ENCODE peak calls at places on chromosomes 3 and 15, in five cellular contexts. One of them, this sample, is unnamed. For H3K36me3, the result is how much of the 10 kb centered on the place peaks cover.

GRCh38 chr3:167913218-167913902 is 177.8 kb downstream of the SERPINI1 start:
- DNase-seq in heart left ventricle: no peak
- DNase-seq in pancreas: no peak
- DNase-seq in cardiac muscle cell: peak
- DNase-seq in heart right ventricle: no peak
- DNase-seq in this sample: no peak

GRCh38 chr3:66196633-66197032 is 24.2 kb upstream of the SLC25A26 start:
- DNase-seq in heart left ventricle: no peak
- DNase-seq in heart right ventricle: no peak
- DNase-seq in cardiac muscle cell: no peak
- DNase-seq in pancreas: no peak
- DNase-seq in this sample: no peak

GRCh38 chr3:135447478-135447877 is 518.0 kb upstream of the PPP2R3A start:
- DNase-seq in pancreas: no peak
- DNase-seq in heart left ventricle: no peak
- DNase-seq in cardiac muscle cell: no peak
- DNase-seq in heart right ventricle: no peak
- DNase-seq in this sample: no peak

GRCh38 chr15:28027714-28028076 is 71.4 kb downstream of the OCA2 start:
- DNase-seq in pancreas: no peak
- DNase-seq in heart right ventricle: no peak
- DNase-seq in heart left ventricle: no peak
- DNase-seq in cardiac muscle cell: no peak
- DNase-seq in this sample: no peak

GRCh38 chr3:36729204-36730056 is 34.9 kb downstream of the DCLK3 start:
- DNase-seq in heart right ventricle: no peak
- DNase-seq in pancreas: no peak
- DNase-seq in heart left ventricle: no peak
- DNase-seq in cardiac muscle cell: peak
- DNase-seq in this sample: no peak

GRCh38 chr15:57446393-57446792 is 70.1 kb downstream of the CGNL1 start:
- DNase-seq in heart right ventricle: no peak
- DNase-seq in heart left ventricle: no peak
- DNase-seq in pancreas: no peak
- DNase-seq in cardiac muscle cell: no peak
- DNase-seq in this sample: no peak

GRCh38 chr3:60182697-60183096 is 1068.6 kb downstream of the FHIT start:
- DNase-seq in cardiac muscle cell: no peak
- DNase-seq in heart left ventricle: no peak
- DNase-seq in heart right ventricle: no peak
- DNase-seq in pancreas: no peak
- DNase-seq in this sample: no peak

GRCh38 chr3:43948013-43948412 is 257.3 kb downstream of the ABHD5 start:
- DNase-seq in pancreas: no peak
- DNase-seq in heart left ventricle: no peak
- DNase-seq in heart right ventricle: no peak
- DNase-seq in cardiac muscle cell: no peak
- DNase-seq in this sample: no peak

GRCh38 chr15:50151468-50151867 is 30.5 kb upstream of the SLC27A2 start:
- DNase-seq in heart right ventricle: no peak
- DNase-seq in pancreas: no peak
- DNase-seq in cardiac muscle cell: no peak
- DNase-seq in heart left ventricle: no peak
- DNase-seq in this sample: no peak

GRCh38 chr3:108487439-108487838 is 23.0 kb downstream of the MYH15 start:
- DNase-seq in heart right ventricle: no peak
- DNase-seq in pancreas: no peak
- DNase-seq in heart left ventricle: no peak
- DNase-seq in cardiac muscle cell: no peak
- DNase-seq in this sample: no peak

GRCh38 chr3:43059456-43059855 is 46.4 kb downstream of the POMGNT2 start:
- DNase-seq in cardiac muscle cell: no peak
- DNase-seq in heart right ventricle: no peak
- DNase-seq in pancreas: no peak
- DNase-seq in heart left ventricle: no peak
- DNase-seq in this sample: no peak

GRCh38 chr3:123993818-123994217 is 1.9 kb upstream of the ROPN1 start:
- DNase-seq in heart right ventricle: no peak
- DNase-seq in pancreas: no peak
- DNase-seq in heart left ventricle: no peak
- DNase-seq in cardiac muscle cell: no peak
- DNase-seq in this sample: no peak

GRCh38 chr3:14278265-14278798 is 99.7 kb downstream of the LSM3 start:
- DNase-seq in cardiac muscle cell: no peak
- DNase-seq in heart right ventricle: no peak
- DNase-seq in pancreas: no peak
- DNase-seq in heart left ventricle: no peak
- DNase-seq in this sample: no peak

GRCh38 chr3:58434990-58435389 is 1.4 kb upstream of the PDHB start:
- DNase-seq in cardiac muscle cell: peak
- DNase-seq in pancreas: no peak
- DNase-seq in heart right ventricle: no peak
- DNase-seq in heart left ventricle: no peak
- DNase-seq in this sample: no peak

GRCh38 chr15:57384024-57384423 is 7.7 kb downstream of the CGNL1 start:
- DNase-seq in heart right ventricle: peak
- DNase-seq in pancreas: no peak
- DNase-seq in cardiac muscle cell: peak
- DNase-seq in heart left ventricle: peak
- DNase-seq in this sample: no peak

GRCh38 chr15:35181538-35181937 is 96.4 kb upstream of the NANOGP8 start:
- DNase-seq in heart right ventricle: no peak
- DNase-seq in pancreas: no peak
- DNase-seq in cardiac muscle cell: peak
- DNase-seq in heart left ventricle: no peak
- DNase-seq in this sample: no peak

GRCh38 chr3:59502806-59503205 is 453.0 kb upstream of the CFAP20DC start:
- DNase-seq in cardiac muscle cell: peak
- DNase-seq in heart left ventricle: no peak
- DNase-seq in heart right ventricle: no peak
- DNase-seq in pancreas: no peak
- DNase-seq in this sample: no peak

GRCh38 chr3:46359748-46360509 is 6.0 kb downstream of the CCR2 start:
- DNase-seq in cardiac muscle cell: no peak
- DNase-seq in pancreas: no peak
- DNase-seq in heart right ventricle: no peak
- DNase-seq in heart left ventricle: no peak
- DNase-seq in this sample: peak

GRCh38 chr3:115217678-115218451 is 70.8 kb upstream of the ZBTB20 start:
- DNase-seq in heart left ventricle: no peak
- DNase-seq in pancreas: no peak
- DNase-seq in cardiac muscle cell: peak
- DNase-seq in heart right ventricle: no peak
- DNase-seq in this sample: no peak

GRCh38 chr3:36372534-36372935 is 7.8 kb upstream of the STAC start:
- DNase-seq in cardiac muscle cell: peak
- DNase-seq in heart left ventricle: no peak
- DNase-seq in pancreas: no peak
- DNase-seq in heart right ventricle: no peak
- DNase-seq in this sample: no peak

GRCh38 chr3:12423918-12424634 is 60.2 kb upstream of the TSEN2 start:
- DNase-seq in heart left ventricle: no peak
- DNase-seq in heart right ventricle: no peak
- DNase-seq in cardiac muscle cell: peak
- DNase-seq in pancreas: no peak
- DNase-seq in this sample: no peak

GRCh38 chr15:80580107-80580506 is 115.0 kb upstream of the ABHD17C start:
- DNase-seq in pancreas: no peak
- DNase-seq in heart left ventricle: no peak
- DNase-seq in heart right ventricle: no peak
- DNase-seq in cardiac muscle cell: peak
- DNase-seq in this sample: no peak

GRCh38 chr3:131231710-131232348 is 149.7 kb upstream of the NUDT16 start:
- DNase-seq in heart right ventricle: no peak
- DNase-seq in heart left ventricle: no peak
- DNase-seq in pancreas: no peak
- DNase-seq in cardiac muscle cell: no peak
- DNase-seq in this sample: no peak

GRCh38 chr15:33154366-33155166 is 39.9 kb downstream of the FMN1 start:
- DNase-seq in pancreas: no peak
- DNase-seq in cardiac muscle cell: peak
- DNase-seq in heart right ventricle: no peak
- DNase-seq in heart left ventricle: peak
- DNase-seq in this sample: no peak

GRCh38 chr3:179852117-179852886 is 184.4 kb downstream of the PEX5L start:
- DNase-seq in pancreas: no peak
- DNase-seq in heart left ventricle: no peak
- DNase-seq in cardiac muscle cell: peak
- DNase-seq in heart right ventricle: no peak
- DNase-seq in this sample: peak

GRCh38 chr15:77160562-77161481 is 89.9 kb upstream of the TSPAN3 start:
- DNase-seq in heart right ventricle: no peak
- DNase-seq in cardiac muscle cell: peak
- DNase-seq in heart left ventricle: no peak
- DNase-seq in pancreas: no peak
- DNase-seq in this sample: no peak

GRCh38 chr3:155870945-155871745 is 695 bp downstream of the GMPS start:
- DNase-seq in cardiac muscle cell: peak
- DNase-seq in pancreas: peak
- DNase-seq in heart left ventricle: peak
- DNase-seq in heart right ventricle: peak
- DNase-seq in this sample: peak

GRCh38 chr3:21705769-21706168 is 45.2 kb downstream of the ZNF385D start:
- DNase-seq in cardiac muscle cell: peak
- DNase-seq in heart right ventricle: peak
- DNase-seq in pancreas: no peak
- DNase-seq in heart left ventricle: peak
- DNase-seq in this sample: no peak

GRCh38 chr15:92077353-92078080 is 224.0 kb downstream of the SLCO3A1 start:
- DNase-seq in pancreas: peak
- DNase-seq in cardiac muscle cell: peak
- DNase-seq in heart left ventricle: peak
- DNase-seq in heart right ventricle: peak
- DNase-seq in this sample: no peak

GRCh38 chr3:146037697-146038096 is 123.3 kb downstream of the PLOD2 start:
- DNase-seq in heart left ventricle: no peak
- DNase-seq in heart right ventricle: no peak
- DNase-seq in cardiac muscle cell: peak
- DNase-seq in pancreas: no peak
- DNase-seq in this sample: no peak

GRCh38 chr15:68427961-68428360 is 4.0 kb downstream of the ITGA11 start:
- DNase-seq in heart left ventricle: no peak
- DNase-seq in cardiac muscle cell: no peak
- DNase-seq in heart right ventricle: no peak
- DNase-seq in pancreas: no peak
- DNase-seq in this sample: no peak

GRCh38 chr3:11465744-11466611 is 177.7 kb downstream of the VGLL4 start:
- DNase-seq in heart left ventricle: peak
- DNase-seq in heart right ventricle: no peak
- DNase-seq in pancreas: no peak
- DNase-seq in cardiac muscle cell: peak
- DNase-seq in this sample: no peak

DNA sequence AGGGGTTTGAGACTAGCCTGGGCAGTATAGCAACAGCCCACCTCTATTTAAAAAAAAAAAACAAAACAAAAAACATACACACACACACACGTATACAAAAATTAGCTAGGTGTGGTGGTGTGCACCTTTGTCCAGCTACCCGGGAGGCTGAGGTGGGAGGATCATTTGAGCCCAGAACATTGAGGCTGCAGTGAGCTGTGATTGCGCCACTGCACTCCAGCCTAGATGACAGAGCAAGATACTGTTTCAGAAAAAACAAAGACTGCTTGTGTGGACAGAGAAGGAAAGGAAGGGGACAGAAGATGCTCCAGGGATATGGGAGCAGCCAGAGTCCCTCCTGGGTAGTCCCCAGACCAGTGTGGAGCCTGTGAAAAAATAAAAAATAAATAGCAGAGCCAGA is 12.9 kb downstream of the TYRO3 start:
- DNase-seq in pancreas: no peak
- DNase-seq in heart right ventricle: no peak
- DNase-seq in heart left ventricle: no peak
- DNase-seq in cardiac muscle cell: no peak
- DNase-seq in this sample: no peak
- H3K36me3 ChIP-seq in pancreas: under half
- H3K36me3 ChIP-seq in heart right ventricle: under half
- H3K36me3 ChIP-seq in heart left ventricle: under half
- H3K36me3 ChIP-seq in cardiac muscle cell: under half
- H3K36me3 ChIP-seq in this sample: under half

GRCh38 chr15:71809346-71809745 is 1.0 kb upstream of the NR2E3 start:
- DNase-seq in heart right ventricle: no peak
- DNase-seq in cardiac muscle cell: no peak
- DNase-seq in pancreas: no peak
- DNase-seq in heart left ventricle: no peak
- DNase-seq in this sample: no peak
- H3K4me3 ChIP-seq in heart right ventricle: no peak
- H3K4me3 ChIP-seq in cardiac muscle cell: no peak
- H3K4me3 ChIP-seq in pancreas: no peak
- H3K4me3 ChIP-seq in heart left ventricle: no peak
- H3K4me3 ChIP-seq in this sample: no peak

GRCh38 chr15:81813215-81813614 is 232.6 kb downstream of the MEX3B start:
- DNase-seq in pancreas: no peak
- DNase-seq in cardiac muscle cell: no peak
- DNase-seq in heart right ventricle: no peak
- DNase-seq in heart left ventricle: no peak
- DNase-seq in this sample: no peak
- TF ChIP-seq CTCF in pancreas: no peak
- TF ChIP-seq CTCF in cardiac muscle cell: no peak
- TF ChIP-seq CTCF in heart right ventricle: peak
- TF ChIP-seq CTCF in heart left ventricle: peak
- TF ChIP-seq CTCF in this sample: peak

GRCh38 chr3:48414376-48415250 is 15.3 kb downstream of the PLXNB1 start:
- DNase-seq in cardiac muscle cell: no peak
- DNase-seq in heart left ventricle: peak
- DNase-seq in pancreas: peak
- DNase-seq in heart right ventricle: no peak
- DNase-seq in this sample: no peak

GRCh38 chr3:48411606-48412374 is 18.1 kb downstream of the PLXNB1 start:
- DNase-seq in heart right ventricle: no peak
- DNase-seq in heart left ventricle: peak
- DNase-seq in cardiac muscle cell: no peak
- DNase-seq in pancreas: peak
- DNase-seq in this sample: no peak

GRCh38 chr3:48413611-48414010 is 16.3 kb downstream of the PLXNB1 start:
- DNase-seq in heart left ventricle: peak
- DNase-seq in cardiac muscle cell: no peak
- DNase-seq in heart right ventricle: no peak
- DNase-seq in pancreas: peak
- DNase-seq in this sample: no peak

GRCh38 chr3:48412375-48413001 is 17.4 kb downstream of the PLXNB1 start:
- DNase-seq in heart left ventricle: peak
- DNase-seq in cardiac muscle cell: no peak
- DNase-seq in heart right ventricle: no peak
- DNase-seq in pancreas: peak
- DNase-seq in this sample: no peak

DNA sequence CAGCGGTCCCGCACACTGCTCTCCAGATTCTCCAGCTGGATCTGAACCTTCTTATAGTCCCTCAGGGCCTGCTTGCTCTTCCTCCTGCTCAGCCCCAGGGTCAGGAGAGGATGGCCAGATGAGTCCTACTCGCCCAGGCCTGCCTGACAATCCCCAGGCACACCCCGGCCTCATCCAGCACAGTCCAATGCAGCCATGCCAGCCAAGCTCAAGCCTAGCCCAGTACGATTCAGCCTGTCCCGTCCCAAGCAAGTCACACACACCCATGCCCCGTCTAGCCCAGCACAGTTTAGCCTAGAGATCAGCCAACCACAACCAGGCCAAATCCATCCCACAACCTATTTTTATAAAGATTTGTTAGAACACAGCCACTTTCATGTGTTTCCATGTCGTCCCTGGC is 16.8 kb downstream of the PLXNB1 start:
- DNase-seq in cardiac muscle cell: no peak
- DNase-seq in pancreas: peak
- DNase-seq in heart right ventricle: no peak
- DNase-seq in heart left ventricle: peak
- DNase-seq in this sample: no peak
- H3K36me3 ChIP-seq in cardiac muscle cell: under half
- H3K36me3 ChIP-seq in pancreas: under half
- H3K36me3 ChIP-seq in heart right ventricle: half or more
- H3K36me3 ChIP-seq in heart left ventricle: under half
- H3K36me3 ChIP-seq in this sample: under half